ENCODE peak calls at places on chromosomes 7 and 10, in seven cellular contexts. R is AG04450; H is Peyer's patch; I is stimulated activated CD8-positive, alpha-beta memory T cell treated with anti-CD3 and anti-CD28 coated beads, Interleukin-15, amount 100 ng/mL, for 1 hour; G is colonic mucosa; D is heart right ventricle; U is stimulated activated naive CD8-positive, alpha-beta T cell treated with anti-CD3 and anti-CD28 coated beads, Interleukin-15, amount 100 ng/mL, for 72 hours. K is an unnamed sample.

GRCh38 chr10:103733002-103733419 is 122.4 kb downstream of the SH3PXD2A start:
- DNase-seq in R (no peak), H (no peak), I (no peak), G (no peak), D (no peak), U (no peak), K (no peak)

GRCh38 chr7:147400221-147400689 is 1190.3 kb upstream of the C7orf33 start:
- DNase-seq in R (peak), H (no peak), I (no peak), G (no peak), D (no peak), U (no peak), K (no peak)

GRCh38 chr7:124918662-124919061 is 11.0 kb downstream of the POT1 start:
- DNase-seq in R (no peak), H (no peak), I (no peak), G (no peak), D (no peak), U (no peak), K (no peak)

GRCh38 chr10:61919646-61920215 is 18.2 kb downstream of the ARID5B start:
- DNase-seq in R (no peak), H (no peak), I (no peak), G (no peak), D (no peak), U (no peak), K (no peak)

GRCh38 chr7:102432476-102433318 is 678 bp upstream of the ORAI2 start:
- DNase-seq in R (no peak), H (no peak), I (no peak), G (no peak), D (no peak), U (peak), K (no peak)

GRCh38 chr7:1300206-1300605 is 67.5 kb downstream of the UNCX start:
- DNase-seq in R (no peak), H (no peak), I (no peak), G (no peak), D (no peak), U (no peak), K (no peak)

GRCh38 chr7:17474724-17475344 is 176.4 kb downstream of the AHR start:
- DNase-seq in R (no peak), H (no peak), I (no peak), G (no peak), D (no peak), U (no peak), K (no peak)

GRCh38 chr10:92785118-92785517 is 63.2 kb upstream of the EXOC6 start:
- DNase-seq in R (no peak), H (no peak), I (no peak), G (no peak), D (no peak), U (no peak), K (no peak)

GRCh38 chr10:4345842-4346241 is 480.2 kb upstream of the AKR1E2 start:
- DNase-seq in R (no peak), H (no peak), I (no peak), G (no peak), D (no peak), U (no peak), K (no peak)

GRCh38 chr7:4739528-4739992 is 35.9 kb upstream of the AP5Z1 start:
- DNase-seq in R (no peak), H (no peak), I (no peak), G (no peak), D (peak), U (no peak), K (peak)

GRCh38 chr10:60883187-60883586 is 60.8 kb downstream of the RHOBTB1 start:
- DNase-seq in R (no peak), H (no peak), I (no peak), G (peak), D (peak), U (no peak), K (no peak)

GRCh38 chr7:100488333-100489095 is 4.8 kb downstream of the NYAP1 start:
- DNase-seq in R (no peak), H (no peak), I (no peak), G (no peak), D (no peak), U (no peak), K (no peak)

GRCh38 chr10:119111968-119112515 is 8.1 kb downstream of the DENND10 start:
- DNase-seq in R (no peak), H (no peak), I (no peak), G (no peak), D (no peak), U (no peak), K (no peak)

GRCh38 chr7:27600247-27600646 is 62.4 kb downstream of the HIBADH start:
- DNase-seq in R (no peak), H (no peak), I (no peak), G (no peak), D (no peak), U (no peak), K (no peak)

GRCh38 chr10:88181902-88182671 is 318.7 kb downstream of the PTEN start:
- DNase-seq in R (no peak), H (no peak), I (no peak), G (no peak), D (no peak), U (no peak), K (no peak)

GRCh38 chr7:137418841-137419240 is 75.3 kb upstream of the PTN start:
- DNase-seq in R (no peak), H (no peak), I (no peak), G (no peak), D (no peak), U (no peak), K (no peak)

GRCh38 chr7:44963526-44964290 is 15.1 kb downstream of the MYO1G start:
- DNase-seq in R (no peak), H (no peak), I (no peak), G (no peak), D (no peak), U (peak), K (no peak)

GRCh38 chr7:155670521-155670920 is 26.1 kb downstream of the RBM33 start:
- DNase-seq in R (no peak), H (no peak), I (no peak), G (no peak), D (no peak), U (no peak), K (no peak)